ENCODE peak calls at places on chromosomes 7 and 10, in six cellular contexts. A is DMS153; E is CD8-positive, alpha-beta T cell; O is HAP-1; K is hepatic stellate cell; W is stimulated activated naive CD4-positive, alpha-beta T cell treated with Interleukin-2 at 50 U/mL for 16 hours. Z is an unnamed sample.

GRCh38 chr7:140122975-140123374 is 53.8 kb downstream of the KDM7A start:
- DNase-seq in O (no peak), K (no peak), W (no peak), E (no peak), A (no peak), Z (no peak)

GRCh38 chr7:99864041-99864440 is 12.8 kb downstream of the OR2AE1 start:
- DNase-seq in W (no peak), K (no peak), E (no peak), A (no peak), O (no peak), Z (no peak)

GRCh38 chr7:25963733-25964132 is 188.3 kb upstream of the NFE2L3 start:
- DNase-seq in A (no peak), E (no peak), W (no peak), K (no peak), O (no peak), Z (no peak)

GRCh38 chr10:8306685-8307364 is 252.3 kb downstream of the GATA3 start:
- DNase-seq in O (no peak), W (no peak), K (no peak), A (no peak), E (no peak), Z (no peak)

GRCh38 chr10:93150289-93150688 is 76.6 kb downstream of the CYP26A1 start:
- DNase-seq in A (no peak), E (no peak), W (no peak), K (no peak), O (no peak), Z (no peak)

GRCh38 chr10:133140417-133141143 is 19.4 kb upstream of the KNDC1 start:
- DNase-seq in A (no peak), O (peak; percentile 7), W (no peak), E (no peak), K (no peak), Z (no peak)

GRCh38 chr7:44264221-44264956 is 61.0 kb downstream of the CAMK2B start:
- DNase-seq in W (no peak), K (no peak), E (no peak), O (no peak), A (peak; percentile 87), Z (no peak)

GRCh38 chr7:116499168-116500070 is at the start of gene CAV2:
- DNase-seq in A (peak; percentile 31), K (peak; percentile 62), O (peak; percentile 78), W (peak; percentile 11), E (no peak), Z (no peak)

GRCh38 chr10:96651998-96652431 is 65.2 kb upstream of the TM9SF3 start:
- DNase-seq in A (no peak), E (peak; percentile 40), K (no peak), W (no peak), O (no peak), Z (peak; percentile 23)

GRCh38 chr7:29900745-29901144 is 88.9 kb downstream of the SCRN1 start:
- DNase-seq in A (no peak), K (no peak), W (no peak), E (no peak), O (no peak), Z (no peak)

GRCh38 chr7:149787428-149788299 is 14.3 kb upstream of the ZNF467 start:
- DNase-seq in A (peak; percentile 34), K (no peak), W (no peak), E (no peak), O (peak; percentile 72), Z (no peak)

GRCh38 chr10:18340496-18341051 is 200.3 kb downstream of the CACNB2 start:
- DNase-seq in E (no peak), K (peak; percentile 13), A (no peak), W (no peak), O (no peak), Z (no peak)

GRCh38 chr7:17408245-17408903 is 109.9 kb downstream of the AHR start:
- DNase-seq in O (no peak), E (no peak), W (no peak), A (no peak), K (peak; percentile 15), Z (no peak)

GRCh38 chr7:51577390-51577789 is 260.8 kb upstream of the COBL start:
- DNase-seq in K (no peak), E (no peak), A (no peak), O (no peak), W (no peak), Z (no peak)

GRCh38 chr7:151115121-151115835 is 29.0 kb downstream of the AGAP3 start:
- DNase-seq in O (no peak), E (peak; percentile 6), K (peak; percentile 61), A (no peak), W (peak; percentile 19), Z (no peak)

GRCh38 chr10:133400624-133401424 is 6.9 kb downstream of the MTG1 start:
- DNase-seq in O (no peak), W (no peak), A (no peak), K (no peak), E (no peak), Z (no peak)

GRCh38 chr7:24963218-24963617 is 16.8 kb downstream of the OSBPL3 start:
- DNase-seq in W (no peak), K (no peak), E (no peak), O (no peak), A (no peak), Z (no peak)

GRCh38 chr7:130758429-130759056 is 24.5 kb upstream of the KLF14 start:
- DNase-seq in A (peak; percentile 24), K (peak; percentile 34), W (no peak), O (no peak), E (no peak), Z (no peak)

GRCh38 chr10:121113385-121113696 is 262.2 kb downstream of the WDR11 start:
- DNase-seq in K (no peak), W (no peak), E (no peak), A (no peak), O (no peak), Z (no peak)

GRCh38 chr10:7523656-7524055 is 112.8 kb upstream of the SFMBT2 start:
- DNase-seq in A (no peak), W (no peak), E (no peak), O (no peak), K (no peak), Z (no peak)

GRCh38 chr10:18615618-18616017 is 35.8 kb downstream of the NSUN6 start:
- DNase-seq in A (no peak), W (no peak), O (no peak), K (no peak), E (no peak), Z (no peak)

GRCh38 chr7:115232041-115232440 is 310.1 kb downstream of the MDFIC start:
- DNase-seq in O (no peak), A (no peak), W (no peak), E (no peak), K (no peak), Z (no peak)

GRCh38 chr10:102997998-102998397 is 79.9 kb downstream of the CNNM2 start:
- DNase-seq in K (no peak), A (no peak), W (no peak), O (peak; percentile 29), E (no peak), Z (no peak)

GRCh38 chr10:29377333-29377961 is 88.6 kb downstream of the LYZL1 start:
- DNase-seq in A (no peak), O (peak; percentile 16), E (no peak), W (no peak), K (peak; percentile 52), Z (no peak)

GRCh38 chr7:132242192-132242812 is 334.0 kb downstream of the PLXNA4 start:
- DNase-seq in A (no peak), K (no peak), E (no peak), O (no peak), W (no peak), Z (no peak)

GRCh38 chr10:58817499-58817898 is 304.8 kb downstream of the BICC1 start:
- DNase-seq in W (no peak), A (peak; percentile 26), K (no peak), O (no peak), E (no peak), Z (no peak)

Z was measured in T-helper 1 cell.